ENCODE peak calls at places on chromosomes 13 and 19, in four cellular contexts. J is GM23248, Q is mammary epithelial cell, E is IMR-90. S is an unnamed sample.

GRCh38 chr13:94896238-94896637 is 183.9 kb upstream of the SOX21 start:
- DNase-seq in E (no peak), J (no peak), Q (no peak), S (no peak)

GRCh38 chr13:33644607-33645543 is 173.1 kb upstream of the RFC3 start:
- DNase-seq in Q (peak; percentile 39), E (peak; percentile 4), J (peak; percentile 36), S (no peak)

GRCh38 chr13:97111705-97112104 is 110.4 kb upstream of the MBNL2 start:
- DNase-seq in E (no peak), Q (no peak), J (no peak), S (no peak)

GRCh38 chr13:30039506-30039905 is 189.1 kb upstream of the UBL3 start:
- DNase-seq in E (no peak), J (no peak), Q (no peak), S (no peak)

GRCh38 chr19:49056101-49056901 is 1.2 kb downstream of the CGB7 start:
- DNase-seq in Q (peak; percentile 69), E (peak; percentile 28), J (peak; percentile 76), S (peak; percentile 54)

GRCh38 chr13:102122147-102122546 is 279.7 kb downstream of the FGF14 start:
- DNase-seq in J (no peak), E (no peak), Q (no peak), S (no peak)

GRCh38 chr13:29382021-29382420 is 213.5 kb downstream of the SLC7A1 start:
- DNase-seq in E (no peak), J (no peak), Q (no peak), S (no peak)

GRCh38 chr19:13619203-13619632 is 112.9 kb upstream of the CACNA1A start:
- DNase-seq in J (peak; percentile 82), E (peak; percentile 81), Q (peak; percentile 57), S (no peak)

GRCh38 chr19:38974599-38975213 is 836 bp downstream of the FBXO17 start:
- DNase-seq in E (no peak), Q (no peak), J (peak; percentile 56), S (no peak)

GRCh38 chr19:17829855-17830566 is 8.7 kb upstream of the INSL3 start:
- DNase-seq in E (peak; percentile 8), Q (no peak), J (peak; percentile 58), S (peak; percentile 72)

GRCh38 chr19:18675779-18676178 is 7.7 kb upstream of the CRTC1 start:
- DNase-seq in Q (no peak), J (peak; percentile 43), E (no peak), S (no peak)

GRCh38 chr19:12800873-12801465 is 631 bp downstream of the PRDX2 start:
- DNase-seq in Q (no peak), J (peak; percentile 47), E (no peak), S (no peak)

GRCh38 chr13:43787998-43788397 is 1.2 kb upstream of the ENOX1 start:
- DNase-seq in Q (no peak), J (peak; percentile 72), E (peak; percentile 52), S (peak; percentile 38)

GRCh38 chr19:4326837-4327251 is 11.8 kb downstream of the STAP2 start:
- DNase-seq in Q (no peak), E (no peak), J (no peak), S (no peak)

GRCh38 chr13:113845723-113846638 is 17.9 kb downstream of the GAS6 start:
- DNase-seq in E (no peak), J (no peak), Q (no peak), S (no peak)

GRCh38 chr19:33248954-33249613 is 23.4 kb upstream of the SLC7A10 start:
- DNase-seq in Q (no peak), J (peak; percentile 54), E (no peak), S (peak; percentile 61)

GRCh38 chr19:35509861-35510625 is 3.4 kb downstream of the DMKN start:
- DNase-seq in E (peak; percentile 22), J (peak; percentile 64), Q (peak; percentile 82), S (peak; percentile 81)

GRCh38 chr13:113836917-113837553 is 26.8 kb downstream of the GAS6 start:
- DNase-seq in J (peak; percentile 95), Q (peak; percentile 95), E (peak; percentile 85), S (peak; percentile 77)

GRCh38 chr13:90709329-90709728 is 638.2 kb upstream of the MIR17HG start:
- DNase-seq in J (no peak), Q (no peak), E (no peak), S (no peak)

GRCh38 chr13:95553271-95553588 is 710 bp downstream of the CLDN10 start:
- DNase-seq in E (no peak), Q (no peak), J (no peak), S (no peak)

GRCh38 chr19:29549105-29550070 is 23.6 kb downstream of the VSTM2B start:
- DNase-seq in E (no peak), J (no peak), Q (no peak), S (no peak)

DNA sequence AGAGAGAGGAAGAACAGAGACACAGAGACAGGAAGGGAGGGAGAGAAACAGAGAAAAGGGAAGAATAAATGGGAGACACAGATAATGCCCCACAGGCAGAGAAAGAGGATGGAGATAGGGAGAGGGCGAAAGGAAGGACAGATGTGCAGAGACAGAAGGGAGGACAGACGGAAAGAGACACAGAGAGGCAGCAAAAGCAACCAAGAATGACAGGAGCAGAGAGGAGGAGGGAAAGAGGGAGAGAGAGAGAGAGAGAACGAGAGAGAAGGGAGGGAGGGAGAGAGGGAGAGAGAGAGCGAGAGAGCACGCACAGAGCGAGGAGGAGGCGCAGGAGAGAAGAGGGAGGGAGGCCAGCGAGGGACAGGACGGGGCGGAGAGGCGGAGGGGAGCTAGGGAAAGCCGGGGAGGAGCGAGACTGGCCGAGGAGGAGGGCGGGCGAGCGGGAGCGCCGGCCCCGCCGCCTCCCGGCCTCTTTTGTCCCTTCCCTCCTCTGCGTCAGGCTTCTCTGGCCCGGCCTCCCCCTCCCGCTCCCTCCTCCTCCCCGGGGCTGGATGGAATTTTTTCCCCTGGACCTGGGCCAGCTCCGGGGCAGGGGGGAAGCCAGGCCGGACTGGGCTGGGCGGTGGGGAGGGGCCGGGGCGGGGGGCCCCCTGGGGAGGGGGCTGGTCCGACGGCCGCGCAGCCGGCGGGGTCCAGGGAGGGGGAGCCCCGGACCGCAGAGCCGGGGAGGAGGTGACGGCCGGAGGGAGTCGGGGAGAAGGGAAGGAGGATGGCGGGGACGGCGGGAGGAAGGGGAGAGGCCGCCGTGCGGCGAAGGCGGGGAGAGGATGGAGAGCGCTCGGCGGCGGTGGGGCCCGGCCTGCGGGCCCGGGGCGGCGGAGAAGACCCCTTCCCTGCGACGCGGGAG is 4.2 kb upstream of the SPACA6 start:
- DNase-seq in Q (peak; percentile 94), E (peak; percentile 95), J (peak; percentile 96), S (peak; percentile 72)
- H2AFZ ChIP-seq in Q (peak overlapping the region; percentile 79), E (peak overlapping the region; percentile 86), J (peak overlapping the region; percentile 84), S (peak overlapping the region; percentile 82)

GRCh38 chr13:47111499-47111898 is 214.6 kb upstream of the HTR2A start:
- DNase-seq in Q (no peak), E (no peak), J (no peak), S (no peak)

GRCh38 chr13:47112205-47112896 is 215.5 kb upstream of the HTR2A start:
- DNase-seq in Q (peak; percentile 23), E (no peak), J (peak; percentile 59), S (no peak)

GRCh38 chr13:47110141-47110540 is 213.3 kb upstream of the HTR2A start:
- DNase-seq in Q (no peak), E (no peak), J (no peak), S (peak; percentile 22)

GRCh38 chr13:47109028-47109427 is 212.2 kb upstream of the HTR2A start:
- DNase-seq in J (no peak), E (no peak), Q (peak; percentile 35), S (peak; percentile 23)

GRCh38 chr13:47110833-47111240 is 214.0 kb upstream of the HTR2A start:
- DNase-seq in E (no peak), Q (no peak), J (no peak), S (peak; percentile 31)
- H2AFZ ChIP-seq in E (no peak overlapping the region), Q (no peak overlapping the region), J (no peak overlapping the region), S (no peak overlapping the region)

GRCh38 chr19:30931307-30931706 is 417.9 kb downstream of the TSHZ3 start:
- DNase-seq in J (no peak), E (no peak), Q (no peak), S (no peak)
- H2AFZ ChIP-seq in J (no peak overlapping the region), E (no peak overlapping the region), Q (no peak overlapping the region), S (no peak overlapping the region)

GRCh38 chr13:40495620-40496001 is 170.8 kb downstream of the FOXO1 start:
- DNase-seq in Q (no peak), E (no peak), J (no peak), S (no peak)

GRCh38 chr13:40492511-40492910 is 173.9 kb downstream of the FOXO1 start:
- DNase-seq in J (no peak), E (no peak), Q (no peak), S (no peak)

GRCh38 chr13:40496035-40496810 is 170.2 kb downstream of the FOXO1 start:
- DNase-seq in Q (no peak), E (no peak), J (no peak), S (no peak)

GRCh38 chr13:40494932-40495619 is 171.4 kb downstream of the FOXO1 start:
- DNase-seq in E (no peak), J (no peak), Q (no peak), S (no peak)

GRCh38 chr13:40494513-40494912 is 171.9 kb downstream of the FOXO1 start:
- DNase-seq in Q (no peak), E (no peak), J (no peak), S (no peak)
- H2AFZ ChIP-seq in Q (no peak overlapping the region), E (no peak overlapping the region), J (no peak overlapping the region), S (no peak overlapping the region)

S was measured in PC-9.